ENCODE peak calls at places on chromosome 11, in five cellular contexts. I, K, G, H and Y are unnamed samples.

GRCh38 chr11:101797335-101797734 is 117.5 kb upstream of the CEP126 start:
- DNase-seq in I (no peak), K (no peak), G (no peak), H (peak), Y (no peak)

GRCh38 chr11:23406131-23406819 is 546.0 kb upstream of the CCDC179 start:
- DNase-seq in I (no peak), K (no peak), G (no peak), H (peak), Y (no peak)

GRCh38 chr11:128790200-128790599 is 76.9 kb downstream of the KCNJ1 start:
- DNase-seq in I (no peak), K (no peak), G (no peak), H (peak), Y (no peak)

GRCh38 chr11:61157743-61158142 is 3.5 kb downstream of the VPS37C start:
- DNase-seq in I (no peak), K (no peak), G (no peak), H (no peak), Y (no peak)

GRCh38 chr11:79794484-79795393 is 353.9 kb upstream of the TENM4 start:
- DNase-seq in I (no peak), K (no peak), G (no peak), H (no peak), Y (no peak)

GRCh38 chr11:15565846-15566245 is 451.1 kb downstream of the INSC start:
- DNase-seq in I (no peak), K (no peak), G (no peak), H (no peak), Y (no peak)

GRCh38 chr11:64131657-64132387 is 34.1 kb downstream of the MACROD1 start:
- DNase-seq in I (no peak), K (no peak), G (no peak), H (no peak), Y (no peak)

GRCh38 chr11:123653405-123653996 is 923 bp downstream of the SCN3B start:
- DNase-seq in I (peak), K (no peak), G (no peak), H (no peak), Y (no peak)

GRCh38 chr11:85540635-85541034 is 86.5 kb downstream of the DLG2 start:
- DNase-seq in I (no peak), K (no peak), G (no peak), H (no peak), Y (no peak)

GRCh38 chr11:65058419-65059054 is at the start of gene NAALADL1:
- DNase-seq in I (no peak), K (no peak), G (no peak), H (no peak), Y (no peak)

GRCh38 chr11:68905421-68906360 is 2.0 kb downstream of the IGHMBP2 start:
- DNase-seq in I (no peak), K (no peak), G (no peak), H (no peak), Y (no peak)

GRCh38 chr11:75462117-75462653 is 29.2 kb upstream of the KLHL35 start:
- DNase-seq in I (no peak), K (no peak), G (no peak), H (no peak), Y (no peak)

GRCh38 chr11:68043349-68044144 is 4.7 kb downstream of the TCIRG1 start:
- DNase-seq in I (no peak), K (no peak), G (no peak), H (no peak), Y (no peak)